ENCODE peak calls at places on chromosome 18, in seven cellular contexts. A, C, N, X, W, L and H are unnamed samples.

GRCh38 chr18:49814147-49814499 is 790 bp upstream of the ACAA2 start:
- DNase-seq in X (no peak), L (no peak), W (peak), N (peak), C (peak), A (peak), H (peak)

GRCh38 chr18:13289501-13290205 is 71.1 kb downstream of the LDLRAD4 start:
- DNase-seq in X (no peak), N (no peak), W (peak), A (peak), L (no peak), C (no peak), H (peak)

GRCh38 chr18:49519041-49519971 is 32.3 kb upstream of the C18orf32 start:
- DNase-seq in N (no peak), W (no peak), X (no peak), C (no peak), L (no peak), A (no peak), H (peak)

GRCh38 chr18:66534110-66534509 is 69.8 kb downstream of the CDH19 start:
- DNase-seq in W (no peak), X (no peak), L (no peak), A (no peak), C (no peak), N (no peak), H (no peak)

GRCh38 chr18:65938592-65939372 is 188.0 kb downstream of the CDH7 start:
- DNase-seq in L (no peak), C (no peak), A (peak), W (peak), N (no peak), X (peak), H (no peak)

GRCh38 chr18:30828700-30829099 is 213.8 kb downstream of the DSC3 start:
- DNase-seq in L (no peak), X (no peak), C (no peak), N (no peak), W (no peak), A (no peak), H (no peak)

GRCh38 chr18:69865656-69866241 is 81.9 kb downstream of the CD226 start:
- DNase-seq in N (peak), C (no peak), W (no peak), X (no peak), A (no peak), L (no peak), H (peak)

GRCh38 chr18:68797901-68798300 is at the start of gene CCDC102B:
- DNase-seq in N (peak), L (no peak), A (peak), C (no peak), X (no peak), W (peak), H (peak)

GRCh38 chr18:56891116-56891515 is 240.0 kb downstream of the WDR7 start:
- DNase-seq in X (no peak), C (no peak), W (no peak), N (no peak), L (no peak), A (no peak), H (no peak)

GRCh38 chr18:47215554-47216138 is 35.8 kb downstream of the SKOR2 start:
- DNase-seq in X (peak), W (peak), C (no peak), N (peak), L (no peak), A (peak), H (peak)

GRCh38 chr18:33951031-33951430 is 273.7 kb downstream of the NOL4 start:
- DNase-seq in N (no peak), X (no peak), C (no peak), A (no peak), W (peak), L (no peak), H (no peak)

GRCh38 chr18:36514778-36515177 is 217.3 kb downstream of the FHOD3 start:
- DNase-seq in N (no peak), L (no peak), X (peak), C (no peak), A (no peak), W (no peak), H (peak)

GRCh38 chr18:63683152-63683551 is 19.6 kb upstream of the SERPINB11 start:
- DNase-seq in N (peak), L (no peak), X (peak), A (peak), C (no peak), W (peak), H (peak)